ENCODE peak calls at places on chromosomes 11 and 22, in four cellular contexts. One of them, this sample, is unnamed.

GRCh38 chr11:128725630-128726461 is 32.0 kb downstream of the FLI1 start:
- DNase-seq in stimulated activated CD8-positive, alpha-beta memory T cell treated with anti-CD3 and anti-CD28 coated beads, Interleukin-7, amount 100 ng/mL, for 24 hours: no peak
- DNase-seq in occipital lobe: no peak
- DNase-seq in HT1080: no peak
- DNase-seq in this sample: no peak

GRCh38 chr11:69394902-69395690 is 86.4 kb upstream of the LINC01488 start:
- DNase-seq in occipital lobe: no peak
- DNase-seq in HT1080: no peak
- DNase-seq in stimulated activated CD8-positive, alpha-beta memory T cell treated with anti-CD3 and anti-CD28 coated beads, Interleukin-7, amount 100 ng/mL, for 24 hours: no peak
- DNase-seq in this sample: no peak

GRCh38 chr11:95764267-95764898 is 25.2 kb downstream of the FAM76B start:
- DNase-seq in stimulated activated CD8-positive, alpha-beta memory T cell treated with anti-CD3 and anti-CD28 coated beads, Interleukin-7, amount 100 ng/mL, for 24 hours: no peak
- DNase-seq in HT1080: peak
- DNase-seq in occipital lobe: no peak
- DNase-seq in this sample: no peak

GRCh38 chr11:44955019-44955738 is 4.5 kb upstream of the TP53I11 start:
- DNase-seq in occipital lobe: no peak
- DNase-seq in HT1080: peak
- DNase-seq in stimulated activated CD8-positive, alpha-beta memory T cell treated with anti-CD3 and anti-CD28 coated beads, Interleukin-7, amount 100 ng/mL, for 24 hours: no peak
- DNase-seq in this sample: peak

GRCh38 chr22:46081036-46081830 is 69.1 kb upstream of the PPARA start:
- DNase-seq in HT1080: no peak
- DNase-seq in occipital lobe: no peak
- DNase-seq in stimulated activated CD8-positive, alpha-beta memory T cell treated with anti-CD3 and anti-CD28 coated beads, Interleukin-7, amount 100 ng/mL, for 24 hours: no peak
- DNase-seq in this sample: peak

GRCh38 chr22:46220921-46221320 is 29.2 kb downstream of the CDPF1 start:
- DNase-seq in HT1080: peak
- DNase-seq in stimulated activated CD8-positive, alpha-beta memory T cell treated with anti-CD3 and anti-CD28 coated beads, Interleukin-7, amount 100 ng/mL, for 24 hours: no peak
- DNase-seq in occipital lobe: no peak
- DNase-seq in this sample: no peak

GRCh38 chr22:38110008-38110862 is at the start of gene BAIAP2L2:
- DNase-seq in stimulated activated CD8-positive, alpha-beta memory T cell treated with anti-CD3 and anti-CD28 coated beads, Interleukin-7, amount 100 ng/mL, for 24 hours: no peak
- DNase-seq in HT1080: no peak
- DNase-seq in occipital lobe: no peak
- DNase-seq in this sample: peak

GRCh38 chr11:120231963-120232362 is 8.0 kb upstream of the POU2F3 start:
- DNase-seq in HT1080: no peak
- DNase-seq in occipital lobe: no peak
- DNase-seq in stimulated activated CD8-positive, alpha-beta memory T cell treated with anti-CD3 and anti-CD28 coated beads, Interleukin-7, amount 100 ng/mL, for 24 hours: no peak
- DNase-seq in this sample: no peak

GRCh38 chr11:45984192-45984591 is 61.7 kb downstream of the LARGE2 start:
- DNase-seq in stimulated activated CD8-positive, alpha-beta memory T cell treated with anti-CD3 and anti-CD28 coated beads, Interleukin-7, amount 100 ng/mL, for 24 hours: no peak
- DNase-seq in occipital lobe: no peak
- DNase-seq in HT1080: no peak
- DNase-seq in this sample: no peak

GRCh38 chr11:76193219-76193618 is 13.1 kb downstream of the WNT11 start:
- DNase-seq in stimulated activated CD8-positive, alpha-beta memory T cell treated with anti-CD3 and anti-CD28 coated beads, Interleukin-7, amount 100 ng/mL, for 24 hours: no peak
- DNase-seq in HT1080: no peak
- DNase-seq in occipital lobe: no peak
- DNase-seq in this sample: no peak

GRCh38 chr22:30947821-30948454 is 20.6 kb downstream of the MORC2 start:
- DNase-seq in HT1080: peak
- DNase-seq in stimulated activated CD8-positive, alpha-beta memory T cell treated with anti-CD3 and anti-CD28 coated beads, Interleukin-7, amount 100 ng/mL, for 24 hours: no peak
- DNase-seq in occipital lobe: no peak
- DNase-seq in this sample: no peak

GRCh38 chr22:45493286-45493771 is 9.4 kb upstream of the FBLN1 start:
- DNase-seq in HT1080: no peak
- DNase-seq in stimulated activated CD8-positive, alpha-beta memory T cell treated with anti-CD3 and anti-CD28 coated beads, Interleukin-7, amount 100 ng/mL, for 24 hours: no peak
- DNase-seq in occipital lobe: no peak
- DNase-seq in this sample: no peak

GRCh38 chr11:29310016-29310415 is 706.8 kb downstream of the KCNA4 start:
- DNase-seq in HT1080: peak
- DNase-seq in occipital lobe: no peak
- DNase-seq in stimulated activated CD8-positive, alpha-beta memory T cell treated with anti-CD3 and anti-CD28 coated beads, Interleukin-7, amount 100 ng/mL, for 24 hours: no peak
- DNase-seq in this sample: no peak

GRCh38 chr11:28636033-28636432 is 527.8 kb downstream of the METTL15 start:
- DNase-seq in HT1080: no peak
- DNase-seq in stimulated activated CD8-positive, alpha-beta memory T cell treated with anti-CD3 and anti-CD28 coated beads, Interleukin-7, amount 100 ng/mL, for 24 hours: no peak
- DNase-seq in occipital lobe: no peak
- DNase-seq in this sample: no peak

GRCh38 chr11:129374081-129374992 is 1.3 kb upstream of the BARX2 start:
- DNase-seq in stimulated activated CD8-positive, alpha-beta memory T cell treated with anti-CD3 and anti-CD28 coated beads, Interleukin-7, amount 100 ng/mL, for 24 hours: no peak
- DNase-seq in occipital lobe: no peak
- DNase-seq in HT1080: no peak
- DNase-seq in this sample: peak

GRCh38 chr11:2265396-2265795 is 5.0 kb downstream of the ASCL2 start:
- DNase-seq in stimulated activated CD8-positive, alpha-beta memory T cell treated with anti-CD3 and anti-CD28 coated beads, Interleukin-7, amount 100 ng/mL, for 24 hours: no peak
- DNase-seq in occipital lobe: no peak
- DNase-seq in HT1080: no peak
- DNase-seq in this sample: peak

GRCh38 chr11:68589817-68590216 is 94.5 kb upstream of the GAL start:
- DNase-seq in stimulated activated CD8-positive, alpha-beta memory T cell treated with anti-CD3 and anti-CD28 coated beads, Interleukin-7, amount 100 ng/mL, for 24 hours: no peak
- DNase-seq in occipital lobe: no peak
- DNase-seq in HT1080: no peak
- DNase-seq in this sample: no peak

GRCh38 chr11:129865701-129866100 is 29.7 kb downstream of the NFRKB start:
- DNase-seq in stimulated activated CD8-positive, alpha-beta memory T cell treated with anti-CD3 and anti-CD28 coated beads, Interleukin-7, amount 100 ng/mL, for 24 hours: no peak
- DNase-seq in occipital lobe: no peak
- DNase-seq in HT1080: no peak
- DNase-seq in this sample: no peak

This sample was measured in mucosa of descending colon.